ENCODE peak calls at places on chromosome 12, in nine cellular contexts. L is right lobe of liver, G is PC-9, I is right cardiac atrium, U is pancreas, A is uterus, N is foreskin fibroblast, J is heart right ventricle, P is fibroblast of pulmonary artery. Z is an unnamed sample.

GRCh38 chr12:111692575-111693210 is 6.8 kb downstream of the ACAD10 start:
- DNase-seq in I (no peak), L (no peak), G (no peak), P (peak; percentile 21), A (no peak), U (no peak), N (no peak), J (no peak), Z (no peak)

GRCh38 chr12:93223440-93224426 is 154.0 kb upstream of the NUDT4 start:
- DNase-seq in L (no peak), G (no peak), I (no peak), A (no peak), U (no peak), P (peak; percentile 59), J (no peak), N (no peak), Z (no peak)

GRCh38 chr12:27474344-27474743 is 27.8 kb downstream of the SMCO2 start:
- DNase-seq in N (peak; percentile 79), J (no peak), L (no peak), P (peak; percentile 62), U (no peak), I (no peak), A (no peak), G (no peak), Z (no peak)

GRCh38 chr12:75271576-75271975 is 58.5 kb downstream of the CAPS2 start:
- DNase-seq in N (no peak), L (no peak), A (no peak), I (no peak), J (no peak), P (no peak), U (no peak), G (no peak), Z (no peak)

GRCh38 chr12:16112626-16113560 is 164.6 kb downstream of the SLC15A5 start:
- DNase-seq in A (no peak), N (no peak), G (no peak), J (no peak), I (no peak), L (no peak), P (no peak), U (no peak), Z (no peak)

GRCh38 chr12:121849660-121850059 is 9.0 kb downstream of the HPD start:
- DNase-seq in I (no peak), U (no peak), L (no peak), P (no peak), N (no peak), G (no peak), J (no peak), A (no peak), Z (no peak)

GRCh38 chr12:56488041-56488955 is at the start of gene GLS2:
- DNase-seq in P (peak; percentile 79), U (peak; percentile 85), I (peak; percentile 90), N (peak; percentile 67), G (peak; percentile 77), L (peak; percentile 94), J (peak; percentile 69), A (peak; percentile 76), Z (peak; percentile 72)

GRCh38 chr12:57632898-57633825 is at the start of gene B4GALNT1:
- DNase-seq in I (peak; percentile 85), L (no peak), U (peak; percentile 60), J (peak; percentile 71), P (peak; percentile 53), N (no peak), A (peak; percentile 28), G (peak; percentile 72), Z (peak; percentile 76)

GRCh38 chr12:3820122-3820521 is 53.1 kb downstream of the PARP11 start:
- DNase-seq in L (no peak), I (no peak), P (peak; percentile 17), J (no peak), U (no peak), G (no peak), N (no peak), A (no peak), Z (no peak)

GRCh38 chr12:88393017-88393767 is 187.1 kb downstream of the KITLG start:
- DNase-seq in G (no peak), L (no peak), N (peak; percentile 38), I (no peak), U (no peak), A (no peak), P (peak; percentile 60), J (no peak), Z (no peak)

GRCh38 chr12:37547611-37548010 is 769.0 kb upstream of the ALG10B start:
- DNase-seq in G (no peak), I (no peak), A (no peak), J (no peak), P (no peak), L (no peak), N (no peak), U (no peak), Z (no peak)

GRCh38 chr12:68242777-68243176 is 10.6 kb downstream of the IL22 start:
- DNase-seq in U (no peak), N (no peak), J (no peak), G (no peak), L (no peak), I (no peak), A (no peak), P (no peak), Z (no peak)

GRCh38 chr12:5806376-5807089 is 138.5 kb downstream of the ANO2 start:
- DNase-seq in G (no peak), L (no peak), I (no peak), A (no peak), P (no peak), N (no peak), J (no peak), U (no peak), Z (no peak)

GRCh38 chr12:86229772-86230171 is 26.4 kb downstream of the MGAT4C start:
- DNase-seq in L (no peak), G (no peak), U (no peak), N (no peak), P (no peak), I (no peak), J (no peak), A (no peak), Z (no peak)

GRCh38 chr12:100681074-100681473 is 107.6 kb downstream of the GAS2L3 start:
- DNase-seq in N (no peak), A (no peak), I (no peak), L (no peak), J (no peak), P (no peak), U (no peak), G (no peak), Z (no peak)

GRCh38 chr12:104059963-104060362 is 4.4 kb upstream of the HCFC2 start:
- DNase-seq in A (no peak), I (no peak), U (no peak), P (no peak), N (no peak), G (no peak), L (no peak), J (no peak), Z (no peak)

GRCh38 chr12:2198088-2198501 is 145.3 kb downstream of the CACNA1C start:
- DNase-seq in U (no peak), G (peak; percentile 3), P (peak; percentile 53), A (peak; percentile 56), I (no peak), L (no peak), N (peak; percentile 30), J (no peak), Z (no peak)

GRCh38 chr12:2195085-2195484 is 142.3 kb downstream of the CACNA1C start:
- DNase-seq in A (no peak), J (no peak), P (no peak), I (no peak), U (no peak), N (no peak), L (no peak), G (no peak), Z (no peak)

GRCh38 chr12:2194060-2194459 is 141.3 kb downstream of the CACNA1C start:
- DNase-seq in U (no peak), J (no peak), N (no peak), L (no peak), P (no peak), G (no peak), A (no peak), I (no peak), Z (no peak)

GRCh38 chr12:2194571-2194970 is 141.8 kb downstream of the CACNA1C start:
- DNase-seq in L (no peak), P (no peak), I (no peak), U (no peak), A (no peak), J (no peak), G (no peak), N (no peak), Z (no peak)

DNA sequence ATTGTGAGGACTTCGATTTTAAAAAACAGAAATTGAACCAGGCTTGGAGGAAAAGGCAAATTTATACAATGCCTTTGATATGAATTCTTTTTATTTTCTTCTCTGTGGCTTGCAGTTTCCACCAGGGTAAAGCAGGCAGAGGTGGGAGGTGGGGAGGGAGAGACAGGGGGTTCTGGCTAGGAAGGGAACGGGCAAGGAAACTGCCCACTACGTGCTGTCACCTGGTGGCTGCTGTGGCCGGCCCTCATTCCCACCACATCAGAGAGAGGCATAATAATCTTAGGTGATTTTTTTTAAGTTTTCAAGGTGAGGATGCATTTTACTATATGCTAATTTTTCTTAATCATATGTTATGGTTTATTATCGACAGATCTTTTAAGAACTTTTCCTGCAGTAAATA is 145.8 kb downstream of the CACNA1C start:
- DNase-seq in G (no peak), N (no peak), U (no peak), L (no peak), I (no peak), P (no peak), J (no peak), A (no peak), Z (no peak)
- H3K4me3 ChIP-seq in G (no peak overlapping the region), N (no peak overlapping the region), U (no peak overlapping the region), L (no peak overlapping the region), I (no peak overlapping the region), P (no peak overlapping the region), J (no peak overlapping the region), A (no peak overlapping the region), Z (no peak overlapping the region)

GRCh38 chr12:1595690-1596347 is 1.4 kb upstream of the FBXL14 start:
- DNase-seq in L (no peak), N (peak; percentile 70), I (no peak), J (no peak), G (no peak), U (no peak), A (no peak), P (no peak), Z (no peak)
- H3K4me3 ChIP-seq in L (no peak overlapping the region), N (peak overlapping the region; percentile 41), I (peak overlapping the region; percentile 85), J (no peak overlapping the region), G (peak overlapping the region; percentile 91), U (no peak overlapping the region), A (no peak overlapping the region), P (no peak overlapping the region), Z (peak overlapping the region; percentile 96)

GRCh38 chr12:95953000-95953399 is 9.9 kb downstream of the AMDHD1 start:
- DNase-seq in I (no peak), U (no peak), N (no peak), P (no peak), L (no peak), G (no peak), A (no peak), J (no peak), Z (no peak)
- H3K4me3 ChIP-seq in I (no peak overlapping the region), U (no peak overlapping the region), N (no peak overlapping the region), P (no peak overlapping the region), L (no peak overlapping the region), G (no peak overlapping the region), A (no peak overlapping the region), J (no peak overlapping the region), Z (no peak overlapping the region)

DNA sequence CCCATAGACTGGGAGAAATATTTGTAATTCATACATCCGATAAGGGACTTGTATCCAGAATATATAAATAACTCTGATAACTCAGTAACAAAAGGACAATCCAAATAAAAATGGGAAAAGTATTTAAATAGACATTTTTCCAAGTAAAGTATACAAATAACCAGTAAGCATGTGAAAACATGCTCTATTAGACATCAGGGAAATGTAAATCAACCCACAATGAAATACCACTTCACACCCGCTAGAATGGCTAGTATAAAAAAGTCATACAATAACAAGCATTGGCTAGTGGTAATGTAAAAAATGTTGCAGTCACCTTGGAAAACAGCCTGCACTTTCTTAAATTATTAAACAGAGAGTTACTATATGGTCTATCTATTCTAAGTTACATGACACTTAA is 650.7 kb downstream of the C12orf50 start:
- DNase-seq in G (no peak), U (no peak), J (no peak), I (no peak), A (no peak), L (no peak), N (no peak), P (no peak), Z (no peak)
- H3K4me3 ChIP-seq in G (no peak overlapping the region), U (no peak overlapping the region), J (no peak overlapping the region), I (no peak overlapping the region), A (no peak overlapping the region), L (no peak overlapping the region), N (no peak overlapping the region), P (no peak overlapping the region), Z (no peak overlapping the region)

Z was measured in psoas muscle.